ENCODE peak calls at places on chromosomes 1 and 21, in four cellular contexts. N, M, R and A are unnamed samples.
A peak's percentile ranks its signal among the peaks of the same experiment; 100 is the strongest.

GRCh38 chr1:203178821-203179220 is 3.2 kb upstream of the MYBPH start:
- DNase-seq in N (no peak), M (no peak), R (peak; percentile 55), A (no peak)

GRCh38 chr1:18328803-18329202 is 151.9 kb upstream of the KLHDC7A start:
- DNase-seq in N (no peak), M (no peak), R (no peak), A (no peak)

GRCh38 chr1:10449731-10450130 is at the start of gene CORT:
- DNase-seq in N (no peak), M (no peak), R (no peak), A (no peak)

GRCh38 chr1:172537827-172538391 is 5.0 kb downstream of the SUCO start:
- DNase-seq in N (no peak), M (no peak), R (peak; percentile 89), A (peak; percentile 32)

GRCh38 chr1:201739492-201740085 is 89.4 kb upstream of the IPO9 start:
- DNase-seq in N (no peak), M (no peak), R (peak; percentile 90), A (peak; percentile 74)

GRCh38 chr1:241592273-241592958 is 47.8 kb downstream of the CHML start:
- DNase-seq in N (no peak), M (peak; percentile 82), R (no peak), A (no peak)

GRCh38 chr1:21852282-21853129 is 40.4 kb downstream of the LDLRAD2 start:
- DNase-seq in N (no peak), M (no peak), R (no peak), A (no peak)

GRCh38 chr1:44068442-44068861 is 37.2 kb upstream of the SLC6A9 start:
- DNase-seq in N (no peak), M (no peak), R (no peak), A (no peak)

GRCh38 chr1:51237714-51238403 is 1.8 kb downstream of the RNF11 start:
- DNase-seq in N (no peak), M (peak; percentile 69), R (peak; percentile 19), A (no peak)

GRCh38 chr1:204684551-204685235 is 845 bp downstream of the LRRN2 start:
- DNase-seq in N (no peak), M (no peak), R (peak; percentile 65), A (peak; percentile 59)

GRCh38 chr1:93079685-93080141 is 630 bp downstream of the MTF2 start:
- DNase-seq in N (no peak), M (no peak), R (peak; percentile 58), A (peak; percentile 49)

GRCh38 chr21:43609501-43610340 is 49.6 kb downstream of the HSF2BP start:
- DNase-seq in N (no peak), M (peak; percentile 88), R (no peak), A (no peak)

GRCh38 chr21:35730325-35730724 is 330.0 kb downstream of the SETD4 start:
- DNase-seq in N (no peak), M (no peak), R (peak; percentile 6), A (peak; percentile 30)

GRCh38 chr1:204565617-204566582 is 49.7 kb downstream of the MDM4 start:
- DNase-seq in N (peak; percentile 63), M (peak; percentile 81), R (peak; percentile 99), A (peak; percentile 80)

GRCh38 chr1:38029081-38029681 is 16.6 kb downstream of the UTP11 start:
- DNase-seq in N (no peak), M (no peak), R (peak; percentile 89), A (peak; percentile 86)

GRCh38 chr1:30604801-30605440 is 118.5 kb downstream of the MATN1 start:
- DNase-seq in N (no peak), M (no peak), R (no peak), A (no peak)

GRCh38 chr1:62869217-62869754 is 85.4 kb downstream of the ATG4C start:
- DNase-seq in N (no peak), M (no peak), R (no peak), A (no peak)

GRCh38 chr1:14919289-14919688 is 234.3 kb upstream of the TMEM51 start:
- DNase-seq in N (no peak), M (no peak), R (no peak), A (no peak)

GRCh38 chr1:14912831-14913230 is 240.7 kb upstream of the TMEM51 start:
- DNase-seq in N (no peak), M (no peak), R (no peak), A (no peak)

GRCh38 chr1:14913475-14914155 is 239.9 kb upstream of the TMEM51 start:
- DNase-seq in N (no peak), M (no peak), R (no peak), A (no peak)

GRCh38 chr1:14914351-14914988 is 239.1 kb upstream of the TMEM51 start:
- DNase-seq in N (no peak), M (no peak), R (no peak), A (no peak)

DNA sequence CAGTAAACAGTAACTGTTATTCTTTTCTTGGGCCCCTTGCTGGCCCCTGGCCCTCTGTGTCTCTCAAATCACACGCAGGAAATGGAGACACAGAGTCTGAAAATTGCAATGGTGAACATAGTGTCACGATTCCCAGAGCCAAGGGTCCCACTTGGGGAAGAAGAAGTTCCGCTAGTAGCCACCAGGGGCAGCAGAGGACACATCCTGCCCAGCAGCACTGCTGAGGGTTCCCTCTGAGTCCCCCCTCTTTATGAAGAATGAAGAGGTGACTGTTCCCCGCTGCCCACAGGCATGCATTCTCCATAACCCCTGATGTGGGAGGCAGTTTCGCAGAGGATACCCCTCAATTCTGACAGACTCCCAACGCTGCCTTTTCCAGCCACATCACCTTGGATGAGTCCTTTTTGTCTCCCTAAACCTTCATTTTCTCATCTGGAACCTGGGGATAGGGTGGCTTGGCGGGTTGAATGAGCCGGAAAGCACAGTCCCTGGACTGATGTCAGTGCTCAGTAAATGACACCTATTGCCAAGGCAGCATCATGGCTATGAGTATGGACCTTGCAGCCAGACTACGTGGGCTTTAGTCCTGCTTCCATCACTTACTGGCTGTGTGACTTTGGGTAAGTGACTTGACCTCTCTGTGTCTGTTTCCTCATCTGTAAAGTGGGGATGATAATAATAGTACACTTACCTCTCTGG is 238.0 kb upstream of the TMEM51 start:
- DNase-seq in N (no peak), M (peak; percentile 34), R (peak; percentile 54), A (peak; percentile 67)
- H4K5ac ChIP-seq in N (no peak overlapping the region), M (no peak overlapping the region), R (no peak overlapping the region), A (no peak overlapping the region)

GRCh38 chr21:31426235-31426797 is 82.3 kb upstream of the TIAM1 start:
- DNase-seq in N (no peak), M (no peak), R (no peak), A (no peak)

GRCh38 chr21:31425158-31425557 is 81.1 kb upstream of the TIAM1 start:
- DNase-seq in N (no peak), M (no peak), R (peak; percentile 88), A (peak; percentile 29)

DNA sequence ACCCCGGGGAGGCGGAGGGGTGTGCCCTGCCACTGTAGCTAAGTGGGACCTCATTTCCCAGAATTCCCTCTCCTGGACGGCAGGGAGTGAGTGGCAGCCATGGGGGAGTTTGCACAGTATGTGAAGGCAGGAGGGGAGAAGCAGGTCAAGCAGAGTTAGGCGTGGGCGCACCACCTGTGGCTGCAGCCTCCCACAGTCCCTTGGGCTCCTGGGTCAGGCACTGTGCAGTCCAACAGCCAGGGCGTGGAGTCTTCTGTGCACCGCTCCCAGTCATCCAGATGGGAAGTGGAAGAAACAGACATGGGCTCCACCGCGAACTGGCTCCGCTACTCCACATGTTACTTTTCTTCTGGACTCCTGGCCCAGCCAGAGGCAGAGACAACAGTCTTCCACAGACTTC is 85.4 kb upstream of the TIAM1 start:
- DNase-seq in N (no peak), M (no peak), R (no peak), A (no peak)
- H4K5ac ChIP-seq in N (no peak overlapping the region), M (no peak overlapping the region), R (no peak overlapping the region), A (no peak overlapping the region)

GRCh38 chr1:26972390-26972789 is 12.1 kb upstream of the KDF1 start:
- DNase-seq in N (no peak), M (peak; percentile 38), R (no peak), A (no peak)
- H4K5ac ChIP-seq in N (no peak overlapping the region), M (no peak overlapping the region), R (no peak overlapping the region), A (no peak overlapping the region)

GRCh38 chr1:196302420-196302819 is 305.8 kb downstream of the KCNT2 start:
- DNase-seq in N (no peak), M (no peak), R (no peak), A (no peak)
- H4K5ac ChIP-seq in N (no peak overlapping the region), M (no peak overlapping the region), R (no peak overlapping the region), A (no peak overlapping the region)

GRCh38 chr1:54332781-54333585 is 73.2 kb downstream of the SSBP3 start:
- DNase-seq in N (no peak), M (no peak), R (no peak), A (no peak)
- H4K5ac ChIP-seq in N (peak overlapping the region; percentile 23), M (no peak overlapping the region), R (no peak overlapping the region), A (no peak overlapping the region)